ENCODE peak calls at places on chromosome 14, in four cellular contexts. F, H, G and Z are unnamed samples.

GRCh38 chr14:21723431-21724045 is 49.9 kb upstream of the OR4E1 start:
- DNase-seq in F (peak), H (no peak), G (peak), Z (peak)

GRCh38 chr14:52926994-52927393 is 23.9 kb downstream of the FERMT2 start:
- DNase-seq in H (no peak), G (no peak), F (peak), Z (no peak)

GRCh38 chr14:94771191-94771905 is 1.4 kb upstream of the GSC start:
- DNase-seq in H (no peak), G (no peak), F (no peak), Z (no peak)

GRCh38 chr14:21534576-21534975 is 8.4 kb upstream of the SALL2 start:
- DNase-seq in G (no peak), F (no peak), H (no peak), Z (no peak)

GRCh38 chr14:29892327-29892726 is 35.3 kb downstream of the PRKD1 start:
- DNase-seq in H (no peak), F (no peak), G (no peak), Z (no peak)

GRCh38 chr14:84042992-84043391 is 1487.0 kb upstream of the FLRT2 start:
- DNase-seq in G (no peak), H (no peak), F (no peak), Z (no peak)

GRCh38 chr14:89391123-89391522 is 25.9 kb downstream of the FOXN3 start:
- DNase-seq in F (peak), H (no peak), G (no peak), Z (no peak)

GRCh38 chr14:55366271-55366670 is 45.4 kb downstream of the ATG14 start:
- DNase-seq in F (no peak), G (no peak), H (no peak), Z (no peak)

GRCh38 chr14:29536886-29537511 is 390.6 kb downstream of the PRKD1 start:
- DNase-seq in F (peak), G (no peak), H (no peak), Z (no peak)

GRCh38 chr14:64628940-64629403 is 75.3 kb upstream of the PLEKHG3 start:
- DNase-seq in G (no peak), H (no peak), F (no peak), Z (no peak)

GRCh38 chr14:85531141-85531593 is 1.2 kb downstream of the FLRT2 start:
- DNase-seq in F (no peak), H (no peak), G (no peak), Z (no peak)
- TF ChIP-seq FOXM1 in F (no peak), H (no peak), G (no peak), Z (no peak)

DNA sequence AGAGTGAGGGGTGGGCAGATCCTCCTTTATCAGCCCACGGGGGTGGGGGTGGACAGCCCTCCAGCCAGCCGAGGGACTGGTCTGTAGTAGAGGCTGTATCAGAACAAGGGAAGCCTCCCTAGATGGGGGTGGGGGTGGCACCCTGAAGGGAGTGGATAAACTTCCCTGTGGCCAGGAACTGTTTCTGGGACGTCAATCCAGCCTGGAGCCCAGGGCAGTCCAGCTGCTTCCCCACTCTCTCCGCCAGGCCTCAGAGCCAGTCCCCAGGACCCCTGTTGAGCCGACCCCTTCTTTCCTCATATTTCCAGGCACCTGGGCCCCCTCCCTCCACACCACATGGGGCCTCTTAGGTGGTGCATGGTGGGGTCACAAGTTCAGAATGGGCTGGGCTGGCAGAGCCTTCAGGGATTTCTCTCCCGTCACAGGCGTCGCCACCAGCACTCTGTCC is 6.7 kb downstream of the PLD4 start:
- DNase-seq in F (no peak), G (no peak), H (no peak), Z (no peak)
- TF ChIP-seq FOXK2 in F (no peak), G (no peak), H (no peak), Z (no peak)

GRCh38 chr14:22811752-22812151 is 3.5 kb downstream of the SLC7A7 start:
- DNase-seq in G (no peak), H (no peak), F (no peak), Z (no peak)

GRCh38 chr14:22807432-22808087 is 7.7 kb downstream of the SLC7A7 start:
- DNase-seq in H (no peak), G (no peak), F (peak), Z (no peak)

GRCh38 chr14:22813145-22813544 is 2.1 kb downstream of the SLC7A7 start:
- DNase-seq in F (no peak), H (no peak), G (no peak), Z (no peak)

GRCh38 chr14:22812744-22813143 is 2.5 kb downstream of the SLC7A7 start:
- DNase-seq in H (no peak), G (no peak), F (no peak), Z (no peak)

DNA sequence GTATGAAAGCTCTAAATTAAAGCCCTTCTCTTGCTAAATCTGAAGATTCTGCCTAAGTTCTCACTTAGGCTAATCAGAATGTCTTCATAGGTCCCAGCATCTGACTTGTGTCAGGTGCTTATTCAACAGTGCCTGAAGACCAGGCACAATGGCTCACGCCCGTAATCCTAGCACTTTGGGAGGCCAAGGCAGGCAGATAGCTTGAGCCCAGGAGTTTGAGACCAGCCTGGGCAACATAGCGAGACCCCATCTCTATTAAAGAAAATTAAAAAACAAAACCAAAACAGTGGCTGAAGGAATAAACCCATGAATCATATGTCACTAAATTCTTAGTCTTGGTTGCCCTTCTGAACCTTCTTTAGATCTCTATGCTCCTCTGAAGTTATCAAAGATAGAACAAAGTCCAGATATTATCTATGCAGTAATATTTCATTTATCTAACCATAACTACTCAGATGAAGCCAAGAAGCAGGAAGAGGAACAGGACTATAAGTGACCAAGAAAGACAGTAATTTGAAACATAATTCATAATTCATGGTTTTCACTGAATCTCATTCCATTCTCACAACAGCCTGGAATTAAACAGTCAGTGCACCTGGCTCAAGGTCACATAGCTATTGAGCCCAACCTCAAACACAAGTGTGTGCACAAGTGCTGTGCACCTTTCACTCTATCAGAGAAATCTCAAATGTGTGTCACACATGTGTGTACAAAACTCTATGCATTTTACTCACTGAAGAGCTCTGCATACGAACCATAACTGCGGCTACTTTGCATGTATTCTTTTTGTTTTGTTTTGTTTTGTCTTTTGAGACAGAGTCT is 6.6 kb downstream of the SLC7A7 start:
- DNase-seq in G (no peak), H (no peak), F (peak), Z (no peak)
- TF ChIP-seq TARDBP in G (no peak), H (no peak), F (no peak), Z (no peak)

GRCh38 chr14:76056128-76056527 is 70.6 kb downstream of the IFT43 start:
- DNase-seq in H (no peak), F (no peak), G (peak), Z (peak)
- TF ChIP-seq FOXM1 in H (no peak), F (no peak), G (no peak), Z (no peak)

DNA sequence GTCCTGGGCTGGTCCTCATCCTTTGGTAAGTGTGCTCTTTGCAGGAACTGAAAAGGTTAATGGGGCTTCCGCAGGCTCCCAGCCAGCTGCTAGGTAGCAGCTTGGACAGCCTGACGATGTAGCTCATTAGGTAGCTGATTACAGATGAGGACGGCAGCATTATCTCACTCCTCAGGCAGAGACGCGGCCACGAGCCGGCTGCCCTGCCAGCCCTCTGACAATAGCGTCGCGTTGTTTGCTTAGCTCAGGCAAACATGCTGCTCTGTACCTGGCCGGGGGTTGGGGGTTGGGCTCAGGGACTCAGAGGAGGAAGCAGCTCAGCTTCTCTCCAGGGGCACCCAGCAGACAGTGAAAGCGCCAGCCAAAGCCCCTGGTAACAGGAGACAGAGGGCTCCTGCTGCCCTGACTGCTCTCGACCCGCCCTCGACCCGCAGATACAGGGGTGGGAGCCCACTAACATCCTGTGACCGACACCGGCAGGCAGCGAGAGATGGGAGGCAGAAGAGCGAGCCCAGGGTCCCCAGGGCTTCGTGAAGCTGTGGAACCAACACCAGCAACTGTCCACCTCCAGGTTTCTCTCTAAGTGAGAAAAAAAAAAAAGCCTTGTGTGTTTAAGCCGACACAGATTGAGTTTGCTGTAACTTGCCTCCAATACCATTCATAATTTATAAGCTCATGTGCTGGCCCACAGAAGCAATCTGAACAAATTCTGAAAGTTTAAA is 53.4 kb upstream of the DLK1 start:
- DNase-seq in H (no peak), G (no peak), F (peak), Z (no peak)
- TF ChIP-seq FOXK2 in H (no peak), G (no peak), F (no peak), Z (no peak)

GRCh38 chr14:60965402-60965801 is 15.5 kb downstream of the TRMT5 start:
- DNase-seq in G (no peak), F (no peak), H (no peak), Z (no peak)
- TF ChIP-seq TARDBP in G (no peak), F (no peak), H (no peak), Z (no peak)

GRCh38 chr14:34232790-34233189 is 229.2 kb downstream of the SPTSSA start:
- DNase-seq in G (no peak), H (no peak), F (no peak), Z (no peak)

GRCh38 chr14:34234258-34234657 is 227.8 kb downstream of the SPTSSA start:
- DNase-seq in G (no peak), F (no peak), H (no peak), Z (no peak)

GRCh38 chr14:34231626-34232025 is 230.4 kb downstream of the SPTSSA start:
- DNase-seq in G (no peak), H (no peak), F (no peak), Z (no peak)

GRCh38 chr14:34235635-34236300 is 226.3 kb downstream of the SPTSSA start:
- DNase-seq in G (no peak), H (no peak), F (no peak), Z (no peak)

DNA sequence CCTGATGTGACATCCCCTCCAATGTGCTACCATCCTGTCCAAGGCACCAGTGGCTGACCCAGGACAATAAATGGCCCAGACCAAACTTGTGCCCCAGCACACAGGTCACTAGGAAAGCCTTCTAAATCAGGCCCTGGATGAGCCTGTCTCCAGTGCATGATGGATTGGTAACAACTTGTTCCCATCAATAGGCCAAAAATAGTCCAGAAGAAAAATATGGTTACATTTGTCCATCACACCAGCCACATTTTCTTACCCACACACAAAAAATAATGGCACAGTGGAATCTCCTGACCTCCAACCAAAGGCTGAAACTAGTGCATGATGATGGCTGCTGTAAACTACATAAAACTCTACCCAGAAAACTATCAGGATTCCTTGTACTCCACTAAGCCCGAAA is 228.4 kb downstream of the SPTSSA start:
- DNase-seq in G (no peak), H (no peak), F (no peak), Z (no peak)
- TF ChIP-seq FOXM1 in G (no peak), H (no peak), F (no peak), Z (no peak)

DNA sequence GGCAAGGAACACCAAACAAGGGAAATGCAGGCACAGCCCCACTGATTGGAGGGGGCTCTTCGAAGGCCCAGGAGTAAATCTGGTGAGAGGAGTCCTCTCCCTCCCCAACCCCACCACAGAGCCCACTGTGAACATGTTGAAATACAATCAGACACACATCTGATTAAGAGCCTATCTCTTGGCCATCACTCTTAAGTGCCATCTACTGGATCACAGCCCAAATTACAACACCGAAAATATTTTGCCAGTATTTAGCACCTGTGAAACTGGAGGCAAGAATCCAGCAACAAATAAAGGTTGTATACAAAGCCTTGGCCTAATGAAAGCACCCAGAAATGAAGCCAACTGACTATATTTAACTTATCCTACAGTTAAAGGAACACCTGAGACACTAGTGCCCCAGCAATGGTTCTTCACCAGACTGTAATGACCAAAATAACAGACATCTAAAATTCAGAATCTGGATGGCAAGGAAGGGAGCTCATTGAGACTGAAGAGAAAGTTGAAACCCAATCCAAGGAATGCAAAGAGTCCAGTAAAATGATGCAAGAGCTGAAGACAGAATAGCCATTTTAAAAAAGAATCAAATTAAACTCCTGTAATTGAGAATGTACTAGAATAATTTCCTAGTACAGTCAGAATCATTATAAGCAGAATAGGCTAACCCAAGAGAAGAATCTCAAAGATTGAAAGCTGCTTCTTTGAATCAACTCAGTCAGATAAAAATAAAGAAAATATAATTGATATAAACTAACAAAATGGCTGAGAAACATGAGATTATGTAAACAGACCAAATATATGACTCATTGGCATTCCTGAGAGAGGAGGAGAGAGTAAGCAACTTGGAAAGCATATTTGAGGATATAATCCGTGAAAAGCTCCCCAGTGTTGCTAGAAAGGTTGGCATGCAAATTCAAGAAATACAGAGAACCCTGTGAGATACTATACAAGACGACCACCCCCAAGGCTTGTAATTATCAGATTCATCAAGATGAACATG is 1117.0 kb downstream of the FLRT2 start:
- DNase-seq in F (peak), H (no peak), G (no peak), Z (no peak)
- TF ChIP-seq FOXK2 in F (no peak), H (no peak), G (no peak), Z (no peak)